ENCODE peak calls at places on chromosomes 5 and 9, in eight cellular contexts. M, P, W, A, K, F, R and H are unnamed samples.

GRCh38 chr5:72386639-72387038 is 66.5 kb downstream of the PTCD2 start:
- DNase-seq in W (no peak), M (no peak), F (no peak), A (no peak), R (no peak), K (no peak), P (no peak), H (no peak)

GRCh38 chr5:107821288-107821687 is 150.6 kb upstream of the EFNA5 start:
- DNase-seq in A (no peak), M (no peak), K (no peak), P (no peak), R (no peak), W (no peak), F (no peak), H (no peak)

GRCh38 chr5:45578270-45578669 is 117.9 kb downstream of the HCN1 start:
- DNase-seq in W (no peak), M (no peak), P (no peak), A (no peak), R (no peak), K (no peak), F (no peak), H (no peak)

GRCh38 chr5:69167488-69167845 is 517 bp downstream of the CCNB1 start:
- DNase-seq in R (no peak), A (no peak), K (no peak), F (no peak), W (no peak), M (no peak), P (no peak), H (no peak)

GRCh38 chr9:17761984-17762676 is 183.3 kb downstream of the SH3GL2 start:
- DNase-seq in P (no peak), M (no peak), W (peak), F (no peak), A (no peak), K (no peak), R (no peak), H (no peak)

GRCh38 chr9:86282979-86283535 is 719 bp upstream of the ISCA1 start:
- DNase-seq in F (no peak), W (no peak), P (no peak), M (no peak), A (no peak), K (no peak), R (no peak), H (no peak)

GRCh38 chr9:72996106-72996505 is 43.3 kb upstream of the ALDH1A1 start:
- DNase-seq in K (no peak), F (no peak), M (no peak), A (no peak), P (no peak), R (no peak), W (no peak), H (no peak)

GRCh38 chr9:105299190-105299854 is 54.9 kb downstream of the SLC44A1 start:
- DNase-seq in R (peak), A (no peak), F (no peak), K (no peak), M (peak), W (no peak), P (no peak), H (no peak)

GRCh38 chr9:108551030-108551964 is 304.5 kb downstream of the ACTL7B start:
- DNase-seq in M (peak), W (no peak), A (no peak), P (peak), F (no peak), R (peak), K (no peak), H (no peak)

GRCh38 chr9:112494153-112494552 is 7.5 kb downstream of the KIAA1958 start:
- DNase-seq in K (no peak), P (no peak), F (no peak), R (no peak), W (no peak), A (no peak), M (no peak), H (no peak)

GRCh38 chr5:57036621-57037160 is 84.8 kb upstream of the MIER3 start:
- DNase-seq in R (no peak), M (no peak), K (no peak), W (no peak), F (no peak), P (no peak), A (no peak), H (no peak)

GRCh38 chr9:21996438-21996837 is 1.8 kb downstream of the CDKN2B-AS1 start:
- DNase-seq in F (no peak), W (no peak), M (peak), A (no peak), K (no peak), R (no peak), P (no peak), H (no peak)

GRCh38 chr9:42852133-42852532 is 668.7 kb downstream of the SPATA31A6 start:
- DNase-seq in P (peak), W (peak), K (no peak), A (peak), R (peak), F (no peak), M (peak), H (no peak)

GRCh38 chr5:12691330-12691729 is 787.1 kb upstream of the CTNND2 start:
- DNase-seq in K (no peak), A (no peak), W (no peak), P (peak), M (no peak), R (no peak), F (no peak), H (no peak)

GRCh38 chr9:16179566-16179965 is 626.7 kb downstream of the CCDC171 start:
- DNase-seq in W (no peak), F (peak), R (no peak), M (no peak), P (no peak), K (peak), A (no peak), H (no peak)

GRCh38 chr5:135308752-135309151 is 90.3 kb downstream of the MACROH2A1 start:
- DNase-seq in A (no peak), W (no peak), F (no peak), M (no peak), R (no peak), K (no peak), P (peak), H (no peak)

GRCh38 chr5:759111-759741 is 25.3 kb downstream of the ZDHHC11B start:
- DNase-seq in P (no peak), W (no peak), A (no peak), F (peak), K (no peak), R (no peak), M (peak), H (no peak)

GRCh38 chr5:124755565-124755964 is 9.1 kb upstream of the ZNF608 start:
- DNase-seq in P (peak), M (no peak), W (peak), A (no peak), R (no peak), F (no peak), K (no peak), H (no peak)

GRCh38 chr5:30572279-30572678 is 621.2 kb upstream of the CDH6 start:
- DNase-seq in W (no peak), K (no peak), M (peak), F (no peak), A (no peak), R (no peak), P (no peak), H (no peak)

GRCh38 chr5:59709833-59710232 is 183.7 kb downstream of the PDE4D start:
- DNase-seq in K (no peak), W (no peak), R (peak), M (peak), A (no peak), P (peak), F (no peak), H (no peak)

GRCh38 chr5:18394154-18394804 is 760.0 kb downstream of the TAF11L14 start:
- DNase-seq in A (peak), P (peak), R (peak), M (peak), K (peak), W (peak), F (peak), H (peak)

GRCh38 chr9:94861589-94862241 is 135.2 kb downstream of the AOPEP start:
- DNase-seq in R (no peak), W (no peak), M (no peak), A (no peak), P (no peak), K (no peak), F (no peak), H (no peak)

GRCh38 chr9:23582836-23583235 is 243.2 kb downstream of the ELAVL2 start:
- DNase-seq in A (no peak), R (peak), P (no peak), W (no peak), F (no peak), M (no peak), K (no peak), H (no peak)

GRCh38 chr5:169149317-169149716 is 151.6 kb downstream of the SLIT3 start:
- DNase-seq in M (no peak), A (no peak), W (no peak), F (no peak), K (no peak), P (no peak), R (no peak), H (no peak)

GRCh38 chr5:132751444-132751843 is 4.2 kb downstream of the CCNI2 start:
- DNase-seq in F (no peak), K (no peak), W (no peak), P (no peak), A (no peak), M (no peak), R (no peak), H (no peak)

GRCh38 chr9:112753725-112754124 is 3.2 kb downstream of the SNX30 start:
- DNase-seq in P (no peak), A (no peak), F (no peak), K (no peak), W (no peak), M (peak), R (no peak), H (no peak)

GRCh38 chr9:137045294-137046093 is 483 bp downstream of the NPDC1 start:
- DNase-seq in W (peak), R (no peak), K (no peak), A (no peak), M (no peak), F (no peak), P (peak), H (no peak)

GRCh38 chr5:126031989-126032716 is 391.1 kb upstream of the GRAMD2B start:
- DNase-seq in K (no peak), P (no peak), F (no peak), M (peak), W (peak), R (no peak), A (no peak), H (no peak)

GRCh38 chr5:163727028-163727427 is 221.6 kb downstream of the MAT2B start:
- DNase-seq in K (no peak), P (no peak), F (no peak), R (no peak), A (peak), M (peak), W (no peak), H (no peak)

GRCh38 chr9:129716091-129716490 is 36.8 kb downstream of the PTGES start:
- DNase-seq in W (no peak), R (no peak), M (no peak), P (no peak), A (no peak), K (no peak), F (no peak), H (no peak)

GRCh38 chr9:30058463-30058862 is 2326.0 kb upstream of the ACO1 start:
- DNase-seq in M (no peak), W (no peak), F (no peak), P (no peak), A (no peak), R (no peak), K (no peak), H (no peak)

GRCh38 chr5:172347653-172348052 is 64.1 kb upstream of the UBTD2 start:
- DNase-seq in K (no peak), P (no peak), W (no peak), M (no peak), A (no peak), F (no peak), R (no peak), H (peak)